ENCODE peak calls at places on chromosomes 4 and X, in four cellular contexts. S is HCT116, Y is K562, R is H1. B is an unnamed sample.

GRCh38 chr4:166153539-166153938 is 280.5 kb downstream of the TLL1 start:
- DNase-seq in S (no peak), Y (no peak), R (no peak), B (no peak)

GRCh38 chrX:149829751-149830191 is 48.0 kb downstream of the MAGEA9 start:
- DNase-seq in S (no peak), Y (no peak), R (no peak), B (peak)

GRCh38 chr4:4270529-4270928 is 19.4 kb downstream of the LYAR start:
- DNase-seq in S (no peak), Y (no peak), R (no peak), B (no peak)

GRCh38 chr4:110172972-110173371 is 25.4 kb downstream of the ELOVL6 start:
- DNase-seq in S (no peak), Y (no peak), R (no peak), B (no peak)

GRCh38 chr4:182337366-182337765 is 94.2 kb downstream of the TENM3 start:
- DNase-seq in S (no peak), Y (no peak), R (no peak), B (no peak)

GRCh38 chr4:54050214-54050904 is 14.0 kb downstream of the CHIC2 start:
- DNase-seq in S (no peak), Y (no peak), R (no peak), B (no peak)

GRCh38 chrX:16488959-16489358 is 161.0 kb upstream of the S100G start:
- DNase-seq in S (no peak), Y (no peak), R (no peak), B (no peak)

GRCh38 chr4:84632092-84632491 is 49.2 kb downstream of the CDS1 start:
- DNase-seq in S (no peak), Y (no peak), R (no peak), B (no peak)

GRCh38 chrX:124406294-124407013 is 60.1 kb downstream of the SH2D1A start:
- DNase-seq in S (peak), Y (peak), R (no peak), B (no peak)

GRCh38 chr4:166165829-166166420 is 292.9 kb downstream of the TLL1 start:
- DNase-seq in S (peak), Y (peak), R (peak), B (peak)

GRCh38 chrX:20042221-20042620 is 51.4 kb upstream of the BCLAF3 start:
- DNase-seq in S (no peak), Y (no peak), R (no peak), B (no peak)

GRCh38 chr4:158996669-158997074 is 106.2 kb upstream of the RAPGEF2 start:
- DNase-seq in S (peak), Y (no peak), R (no peak), B (no peak)

GRCh38 chr4:85966308-85966882 is 393.5 kb downstream of the MAPK10 start:
- DNase-seq in S (no peak), Y (no peak), R (no peak), B (no peak)

GRCh38 chr4:42302348-42302747 is 94.9 kb upstream of the SHISA3 start:
- DNase-seq in S (peak), Y (peak), R (no peak), B (no peak)

GRCh38 chrX:27583976-27584375 is 6.2 kb upstream of the DCAF8L2 start:
- DNase-seq in S (no peak), Y (no peak), R (no peak), B (no peak)

GRCh38 chr4:55546633-55547460 is at the start of gene CLOCK:
- DNase-seq in S (peak), Y (peak), R (no peak), B (no peak)

GRCh38 chr4:55386840-55387239 is 8.9 kb upstream of the TMEM165 start:
- DNase-seq in S (no peak), Y (peak), R (no peak), B (no peak)

GRCh38 chr4:62528874-62529273 is 1328.7 kb downstream of the ADGRL3 start:
- DNase-seq in S (no peak), Y (no peak), R (no peak), B (no peak)

GRCh38 chrX:2342878-2343277 is 157.9 kb downstream of the DHRSX start:
- DNase-seq in S (no peak), Y (peak), R (no peak), B (no peak)

GRCh38 chrX:54090880-54091279 is 46.6 kb upstream of the PHF8 start:
- DNase-seq in S (no peak), Y (no peak), R (no peak), B (no peak)

GRCh38 chr4:41832961-41833360 is 84.4 kb upstream of the PHOX2B start:
- DNase-seq in S (no peak), Y (no peak), R (no peak), B (no peak)

GRCh38 chr4:127501103-127501502 is 131.7 kb upstream of the INTU start:
- DNase-seq in S (no peak), Y (peak), R (no peak), B (no peak)

GRCh38 chrX:54824722-54825121 is 17.2 kb downstream of the MAGED2 start:
- DNase-seq in S (no peak), Y (no peak), R (no peak), B (no peak)

GRCh38 chr4:149706942-149707341 is 108.7 kb downstream of the IQCM start:
- DNase-seq in S (no peak), Y (no peak), R (no peak), B (no peak)

GRCh38 chr4:155906554-155907247 is 3.2 kb downstream of the TDO2 start:
- DNase-seq in S (no peak), Y (no peak), R (no peak), B (no peak)

GRCh38 chrX:152480269-152481212 is 29.4 kb upstream of the GABRA3 start:
- DNase-seq in S (no peak), Y (no peak), R (no peak), B (no peak)

GRCh38 chr4:8594097-8595038 is 1.8 kb downstream of the CPZ start:
- DNase-seq in S (peak), Y (peak), R (no peak), B (peak)

GRCh38 chr4:123621072-123621705 is 224.6 kb downstream of the SPRY1 start:
- DNase-seq in S (no peak), Y (no peak), R (no peak), B (no peak)

GRCh38 chr4:123555500-123556273 is 159.1 kb downstream of the SPRY1 start:
- DNase-seq in S (no peak), Y (peak), R (no peak), B (no peak)

GRCh38 chr4:38939150-38939549 is 71.5 kb downstream of the FAM114A1 start:
- DNase-seq in S (no peak), Y (no peak), R (no peak), B (peak)

GRCh38 chrX:43627147-43627546 is 29.0 kb upstream of the MAOA start:
- DNase-seq in S (no peak), Y (no peak), R (no peak), B (no peak)

GRCh38 chr4:158775091-158775651 is 6.3 kb downstream of the FNIP2 start:
- DNase-seq in S (no peak), Y (no peak), R (no peak), B (no peak)

GRCh38 chr4:122050836-122051235 is 99.0 kb upstream of the TRPC3 start:
- DNase-seq in S (no peak), Y (no peak), R (no peak), B (no peak)

GRCh38 chrX:155215443-155216178 is 649 bp upstream of the VBP1 start:
- DNase-seq in S (no peak), Y (peak), R (no peak), B (no peak)

GRCh38 chrX:120672841-120673530 is 43.1 kb upstream of the C1GALT1C1 start:
- DNase-seq in S (no peak), Y (no peak), R (no peak), B (no peak)

GRCh38 chrX:120671963-120672362 is 42.1 kb upstream of the C1GALT1C1 start:
- DNase-seq in S (no peak), Y (no peak), R (no peak), B (no peak)

GRCh38 chrX:120668357-120668756 is 38.5 kb upstream of the C1GALT1C1 start:
- DNase-seq in S (no peak), Y (no peak), R (no peak), B (no peak)

GRCh38 chrX:120677017-120677652 is 47.3 kb upstream of the C1GALT1C1 start:
- DNase-seq in S (no peak), Y (no peak), R (no peak), B (no peak)

GRCh38 chrX:120672389-120672788 is 42.5 kb upstream of the C1GALT1C1 start:
- DNase-seq in S (peak), Y (peak), R (no peak), B (no peak)
- TF ChIP-seq EGR1 in S (no peak), Y (no peak), R (no peak), B (no peak)

GRCh38 chr4:70197842-70198241 is 2.3 kb downstream of the ODAM start:
- DNase-seq in S (no peak), Y (no peak), R (no peak), B (no peak)

GRCh38 chr4:70195425-70195824 is at the start of gene ODAM:
- DNase-seq in S (no peak), Y (no peak), R (no peak), B (no peak)

GRCh38 chr4:70190579-70190978 is 4.9 kb upstream of the ODAM start:
- DNase-seq in S (no peak), Y (no peak), R (no peak), B (no peak)

GRCh38 chr4:70196855-70197254 is 1.3 kb downstream of the ODAM start:
- DNase-seq in S (no peak), Y (no peak), R (no peak), B (no peak)

DNA sequence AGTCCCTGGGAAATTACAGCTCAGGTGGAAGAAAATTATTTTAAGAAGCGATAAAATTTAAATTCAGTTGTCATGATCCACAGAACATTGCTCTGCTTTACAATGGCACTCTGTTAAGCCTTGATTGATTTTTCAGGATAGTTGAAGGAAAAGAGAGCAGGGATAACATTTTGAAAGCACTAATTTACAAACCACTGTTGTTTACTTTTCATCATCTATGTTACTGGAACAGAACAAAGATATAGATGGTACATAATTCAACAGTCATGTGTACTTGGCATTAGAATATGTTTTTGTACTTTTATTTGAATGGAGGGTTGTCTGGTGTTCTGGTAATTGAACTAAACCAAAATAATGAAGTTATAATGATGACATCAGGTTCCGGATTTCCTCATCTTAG is 2.6 kb upstream of the ODAM start:
- DNase-seq in S (no peak), Y (no peak), R (no peak), B (no peak)
- TF ChIP-seq EGR1 in S (no peak), Y (no peak), R (no peak), B (no peak)

DNA sequence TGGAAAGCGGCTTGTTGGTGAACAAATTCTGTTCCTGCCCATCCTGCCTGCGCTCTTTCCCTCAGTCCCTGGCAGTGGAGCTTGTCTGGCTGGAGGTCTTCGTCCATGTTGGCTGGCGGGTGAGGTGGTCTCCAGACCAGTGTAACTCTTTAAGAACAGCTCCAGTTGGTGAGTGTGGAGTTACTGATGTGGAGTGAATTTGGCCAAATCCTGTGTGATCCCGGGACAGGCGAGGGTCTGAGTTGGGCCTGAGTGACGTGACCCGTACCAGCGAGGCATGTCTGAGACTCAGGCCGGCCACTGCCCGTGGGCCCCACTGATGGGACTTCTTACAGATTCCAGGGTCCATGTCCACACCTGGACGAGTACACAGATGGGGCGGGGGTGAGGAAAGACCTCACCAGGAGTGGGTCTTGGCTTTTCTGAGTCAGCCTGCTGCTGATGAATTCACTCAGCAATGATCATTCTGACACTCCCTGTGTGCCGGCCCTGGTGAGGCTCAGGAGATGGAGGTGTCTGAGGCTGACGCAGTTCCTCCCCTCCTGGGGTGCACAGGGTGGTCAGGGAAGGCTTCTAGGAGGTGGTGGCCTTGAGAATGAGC is 45.5 kb downstream of the PSAPL1 start:
- DNase-seq in S (no peak), Y (no peak), R (no peak), B (no peak)
- TF ChIP-seq EGR1 in S (no peak), Y (no peak), R (no peak), B (no peak)

DNA sequence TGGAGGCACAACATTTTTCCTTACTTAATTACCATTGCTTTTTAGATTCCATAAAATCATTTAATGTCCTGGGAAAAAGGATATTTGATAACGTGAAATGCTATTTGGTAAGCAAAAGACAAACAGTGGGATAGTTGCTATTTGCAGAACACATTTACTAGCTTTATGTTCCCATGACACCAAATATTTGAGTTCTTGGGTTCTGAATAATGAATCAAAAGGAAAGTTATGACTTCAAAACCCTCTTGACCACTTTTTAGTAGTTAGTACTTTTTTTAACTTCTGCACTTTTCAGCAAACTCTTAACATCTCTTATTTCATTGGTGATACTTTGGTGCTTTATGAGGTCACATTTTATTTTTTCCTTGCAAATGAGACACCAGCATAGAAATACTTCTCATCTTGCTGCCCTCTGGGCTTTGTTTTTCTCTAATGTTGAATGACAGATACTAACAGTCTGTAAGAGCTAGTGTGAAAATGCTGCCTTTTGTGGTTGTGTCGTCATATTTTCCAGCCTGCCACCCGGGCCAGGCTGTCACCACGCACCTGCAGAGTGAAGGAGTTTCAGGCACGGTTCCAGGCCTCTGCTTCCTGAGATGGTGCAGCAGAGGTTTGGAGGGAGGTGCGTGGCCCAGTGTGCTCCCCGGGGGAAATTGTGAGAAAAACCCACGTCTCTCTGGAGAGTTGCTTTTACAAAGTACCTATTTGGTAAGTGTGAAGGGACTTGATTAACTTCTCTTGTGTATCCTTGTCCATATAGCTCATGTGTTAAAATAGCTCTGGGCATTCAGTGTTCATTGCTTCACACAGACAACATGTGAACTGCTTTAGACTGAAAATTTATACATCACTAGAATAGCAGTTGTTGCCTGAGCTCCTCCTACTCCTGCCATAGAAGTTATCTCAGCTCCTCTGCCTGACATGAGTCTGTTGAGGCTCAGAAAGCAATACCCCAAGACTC is 34.7 kb downstream of the MSL3 start:
- DNase-seq in S (no peak), Y (no peak), R (no peak), B (peak)
- TF ChIP-seq EGR1 in S (no peak), Y (no peak), R (no peak), B (no peak)